ENCODE peak calls at places on chromosomes 3 and 15, in seven cellular contexts. V is sigmoid colon; A is neuronal stem cell; B is cardiac muscle cell; W is transverse colon; U is CD8-positive, alpha-beta memory T cell; L is mesendoderm. H is an unnamed sample.

GRCh38 chr3:128448491-128448890 is 18.2 kb downstream of the DNAJB8 start:
- DNase-seq in L (no peak), V (no peak), W (no peak), U (no peak), A (no peak), B (no peak), H (no peak)

GRCh38 chr3:142501004-142501926 is 53.4 kb upstream of the XRN1 start:
- DNase-seq in A (no peak), U (no peak), L (no peak), B (peak; percentile 53), V (no peak), W (no peak), H (no peak)

GRCh38 chr3:153901991-153902390 is 219.2 kb upstream of the ARHGEF26 start:
- DNase-seq in L (no peak), V (no peak), B (no peak), U (no peak), A (no peak), W (no peak), H (no peak)

GRCh38 chr15:46442196-46442595 is 807.4 kb downstream of the SQOR start:
- DNase-seq in V (no peak), B (no peak), A (no peak), L (no peak), W (no peak), U (no peak), H (no peak)

GRCh38 chr3:137121704-137122314 is 164.0 kb downstream of the IL20RB start:
- DNase-seq in V (no peak), B (peak; percentile 60), U (no peak), L (peak; percentile 84), A (peak; percentile 24), W (peak; percentile 10), H (peak; percentile 16)

GRCh38 chr15:32029862-32030781 is at the start of gene CHRNA7:
- DNase-seq in A (peak; percentile 71), U (no peak), V (peak; percentile 71), W (peak; percentile 65), L (peak; percentile 84), B (peak; percentile 43), H (peak; percentile 74)

GRCh38 chr15:68580026-68580882 is 1.5 kb downstream of the CORO2B start:
- DNase-seq in U (no peak), W (no peak), V (peak; percentile 68), A (no peak), B (no peak), L (no peak), H (no peak)

GRCh38 chr3:45225465-45226205 is 452 bp downstream of the TMEM158 start:
- DNase-seq in B (peak; percentile 38), U (peak; percentile 15), W (no peak), A (peak; percentile 27), L (peak; percentile 42), V (no peak), H (no peak)

GRCh38 chr3:172836390-172836997 is 86.0 kb downstream of the ECT2 start:
- DNase-seq in B (peak; percentile 74), A (peak; percentile 49), L (peak; percentile 62), V (no peak), W (peak; percentile 20), U (no peak), H (peak; percentile 52)

GRCh38 chr3:120678331-120678845 is 3.7 kb downstream of the HGD start:
- DNase-seq in L (peak; percentile 74), V (no peak), A (no peak), U (no peak), W (peak; percentile 70), B (peak; percentile 88), H (peak; percentile 90)

GRCh38 chr3:61032991-61033390 is 218.3 kb downstream of the FHIT start:
- DNase-seq in W (no peak), L (no peak), U (no peak), A (no peak), V (no peak), B (no peak), H (no peak)

GRCh38 chr15:66327736-66328135 is 28.7 kb downstream of the TIPIN start:
- DNase-seq in L (no peak), V (no peak), U (no peak), B (no peak), W (no peak), A (no peak), H (no peak)

GRCh38 chr15:68192804-68193521 is 12.2 kb downstream of the CALML4 start:
- DNase-seq in L (no peak), U (no peak), B (no peak), V (no peak), A (no peak), W (no peak), H (no peak)

GRCh38 chr3:38007754-38008090 is 17.1 kb downstream of the VILL start:
- DNase-seq in U (no peak), A (no peak), V (no peak), L (no peak), W (no peak), B (no peak), H (no peak)

GRCh38 chr3:150421256-150421655 is 13.2 kb downstream of the TSC22D2 start:
- DNase-seq in V (no peak), L (peak; percentile 26), W (no peak), A (no peak), U (no peak), B (no peak), H (no peak)

GRCh38 chr3:190537131-190537530 is 23.2 kb downstream of the IL1RAP start:
- DNase-seq in B (no peak), A (no peak), W (no peak), L (no peak), U (no peak), V (no peak), H (no peak)

GRCh38 chr15:41932101-41932500 is 38.2 kb upstream of the SPTBN5 start:
- DNase-seq in L (no peak), A (no peak), U (no peak), W (no peak), V (no peak), B (no peak), H (no peak)

DNA sequence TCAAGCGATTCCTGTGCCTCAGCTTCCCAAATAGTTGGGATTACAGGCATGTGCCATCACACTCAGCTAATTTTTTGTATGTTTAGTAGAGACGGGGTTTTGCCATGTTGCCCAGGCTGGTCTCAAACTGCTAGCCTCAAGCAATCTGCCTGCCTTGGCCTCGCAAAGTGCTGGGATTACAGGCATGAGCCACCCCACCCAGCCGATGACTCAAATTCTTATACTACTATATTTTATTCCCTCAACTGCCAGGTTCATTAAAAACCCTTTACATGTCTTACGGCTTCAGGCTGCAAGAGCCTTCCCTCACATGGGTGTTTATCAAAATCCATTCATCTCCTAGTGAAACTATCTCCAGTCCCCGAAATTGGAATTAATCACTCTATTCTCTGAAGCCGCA is 63.4 kb downstream of the CBLB start:
- DNase-seq in A (no peak), W (no peak), B (no peak), L (no peak), U (no peak), V (no peak), H (no peak)
- H3K4me1 ChIP-seq in A (no peaks in the 10 kb centered on the region), W (peaks cover 5% of the 10 kb centered on the region), B (no peaks in the 10 kb centered on the region), L (no peaks in the 10 kb centered on the region), U (peaks cover 56% of the 10 kb centered on the region), V (no peaks in the 10 kb centered on the region), H (no peaks in the 10 kb centered on the region)

GRCh38 chr3:47663630-47664240 is 85.1 kb upstream of the CSPG5 start:
- DNase-seq in B (no peak), W (no peak), V (no peak), U (no peak), A (no peak), L (no peak), H (no peak)

GRCh38 chr3:47664519-47664918 is 85.9 kb upstream of the CSPG5 start:
- DNase-seq in B (peak; percentile 12), A (no peak), U (no peak), L (peak; percentile 74), W (no peak), V (no peak), H (no peak)

GRCh38 chr3:47666118-47666517 is 87.5 kb upstream of the CSPG5 start:
- DNase-seq in V (no peak), U (no peak), A (no peak), L (no peak), W (no peak), B (no peak), H (no peak)

GRCh38 chr3:47669026-47669749 is 90.5 kb upstream of the CSPG5 start:
- DNase-seq in U (no peak), L (no peak), V (no peak), W (no peak), B (peak; percentile 19), A (no peak), H (no peak)
- H3K27ac ChIP-seq in U (no peak overlapping the region), L (no peak overlapping the region), V (no peak overlapping the region), W (no peak overlapping the region), B (no peak overlapping the region), A (no peak overlapping the region), H (no peak overlapping the region)

DNA sequence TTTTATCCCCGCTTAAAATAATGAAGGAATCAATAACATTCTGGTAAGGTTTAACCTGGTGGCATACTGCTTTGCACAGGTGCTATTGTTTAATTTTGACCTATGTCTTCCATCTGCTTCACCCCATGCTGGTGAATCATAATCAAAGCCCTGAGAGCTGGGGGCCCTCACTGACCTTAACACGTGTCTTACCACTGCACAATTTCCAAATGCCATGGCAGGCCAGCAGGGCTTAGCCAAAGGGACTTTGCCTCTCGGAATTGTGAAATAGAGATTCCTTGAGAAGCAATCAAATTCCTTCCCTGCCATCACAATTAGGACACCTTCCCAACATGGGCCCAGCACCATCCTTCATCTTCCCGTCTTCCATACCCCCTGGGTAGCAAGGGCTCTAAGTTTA is 242.6 kb upstream of the THBS1 start:
- DNase-seq in W (no peak), V (no peak), U (no peak), B (no peak), L (no peak), A (no peak), H (no peak)
- H3K4me1 ChIP-seq in W (peaks cover 7% of the 10 kb centered on the region), V (no peaks in the 10 kb centered on the region), U (no peaks in the 10 kb centered on the region), B (no peaks in the 10 kb centered on the region), L (no peaks in the 10 kb centered on the region), A (no peaks in the 10 kb centered on the region), H (no peaks in the 10 kb centered on the region)

GRCh38 chr3:58325525-58325992 is 7.1 kb upstream of the PXK start:
- DNase-seq in B (peak; percentile 14), V (no peak), W (no peak), L (no peak), A (no peak), U (no peak), H (peak; percentile 85)
- H3K27ac ChIP-seq in B (peak overlapping the region; percentile 66), V (peak overlapping the region; percentile 53), W (peak overlapping the region; percentile 65), L (no peak overlapping the region), A (no peak overlapping the region), U (no peak overlapping the region), H (peak overlapping the region; percentile 89)